ENCODE peak calls at places on chromosomes 13 and 19, in four cellular contexts. Z, B, C and T are unnamed samples.

GRCh38 chr13:36453518-36453917 is 21.2 kb downstream of the CCNA1 start:
- DNase-seq in Z (no peak), B (no peak), C (no peak), T (no peak)

GRCh38 chr19:11247391-11247790 is 8.0 kb downstream of the ANGPTL8 start:
- DNase-seq in Z (no peak), B (no peak), C (peak; percentile 95), T (no peak)

GRCh38 chr19:14106840-14107239 is 10.7 kb downstream of the PRKACA start:
- DNase-seq in Z (no peak), B (no peak), C (peak; percentile 55), T (no peak)

GRCh38 chr19:1324792-1325567 is 39.3 kb downstream of the EFNA2 start:
- DNase-seq in Z (no peak), B (no peak), C (peak; percentile 85), T (peak; percentile 82)

GRCh38 chr13:34708914-34709313 is 233.2 kb upstream of the NBEA start:
- DNase-seq in Z (no peak), B (no peak), C (no peak), T (no peak)

GRCh38 chr13:40987606-40988280 is 31.4 kb downstream of the ELF1 start:
- DNase-seq in Z (no peak), B (no peak), C (no peak), T (no peak)

GRCh38 chr13:39016789-39017188 is 21.1 kb downstream of the PROSER1 start:
- DNase-seq in Z (no peak), B (no peak), C (no peak), T (no peak)

GRCh38 chr19:35381318-35381717 is 10.4 kb downstream of the GPR42 start:
- DNase-seq in Z (no peak), B (no peak), C (no peak), T (no peak)

GRCh38 chr19:13286195-13286985 is 136.2 kb downstream of the IER2 start:
- DNase-seq in Z (no peak), B (no peak), C (no peak), T (no peak)

GRCh38 chr13:24827799-24828198 is 63.8 kb downstream of the RNF17 start:
- DNase-seq in Z (no peak), B (no peak), C (no peak), T (no peak)